ENCODE peak calls at places on chromosomes 12 and 14, in four cellular contexts. Y, Z, I and K are unnamed samples.

GRCh38 chr14:55097894-55098560 is 31.0 kb upstream of the LGALS3 start:
- DNase-seq in Y (no peak), Z (no peak), I (no peak), K (peak; percentile 63)

GRCh38 chr12:109531411-109531810 is 41.9 kb downstream of the MMAB start:
- DNase-seq in Y (no peak), Z (no peak), I (no peak), K (no peak)

GRCh38 chr12:46484396-46485061 is 112.0 kb upstream of the SLC38A2 start:
- DNase-seq in Y (no peak), Z (no peak), I (no peak), K (no peak)

GRCh38 chr14:89753828-89754439 is 200.6 kb downstream of the EFCAB11 start:
- DNase-seq in Y (no peak), Z (no peak), I (no peak), K (no peak)

GRCh38 chr12:18428416-18428815 is 167.1 kb downstream of the PIK3C2G start:
- DNase-seq in Y (no peak), Z (no peak), I (no peak), K (no peak)

GRCh38 chr14:76967788-76968187 is 60.7 kb downstream of the IRF2BPL start:
- DNase-seq in Y (no peak), Z (no peak), I (no peak), K (no peak)

GRCh38 chr14:93527076-93527692 is 96.4 kb downstream of the UNC79 start:
- DNase-seq in Y (no peak), Z (no peak), I (no peak), K (no peak)

GRCh38 chr12:62581288-62582064 is 114.8 kb downstream of the MON2 start:
- DNase-seq in Y (no peak), Z (peak; percentile 42), I (no peak), K (peak; percentile 31)

GRCh38 chr12:42372154-42372791 is 46.3 kb downstream of the PPHLN1 start:
- DNase-seq in Y (peak; percentile 49), Z (peak; percentile 73), I (no peak), K (peak; percentile 21)

GRCh38 chr14:43579743-43580142 is 927.3 kb downstream of the FSCB start:
- DNase-seq in Y (no peak), Z (no peak), I (no peak), K (no peak)

GRCh38 chr12:48980389-48980952 is 2.3 kb downstream of the WNT1 start:
- DNase-seq in Y (no peak), Z (no peak), I (no peak), K (no peak)

GRCh38 chr14:99773496-99774203 is 19.6 kb upstream of the EML1 start:
- DNase-seq in Y (no peak), Z (no peak), I (no peak), K (no peak)

GRCh38 chr12:41151789-41152188 is 36.3 kb upstream of the PDZRN4 start:
- DNase-seq in Y (no peak), Z (no peak), I (no peak), K (no peak)

GRCh38 chr12:112589275-112589674 is 170.5 kb downstream of the PTPN11 start:
- DNase-seq in Y (no peak), Z (no peak), I (no peak), K (no peak)

GRCh38 chr12:132236129-132236929 is 92.1 kb downstream of the NOC4L start:
- DNase-seq in Y (no peak), Z (no peak), I (no peak), K (no peak)

GRCh38 chr12:76018111-76018510 is 13.5 kb downstream of the PHLDA1 start:
- DNase-seq in Y (no peak), Z (no peak), I (no peak), K (peak; percentile 48)

GRCh38 chr12:40819427-40820108 is 127.3 kb downstream of the CNTN1 start:
- DNase-seq in Y (peak; percentile 9), Z (peak; percentile 53), I (no peak), K (no peak)

GRCh38 chr14:49955013-49955412 is 62.1 kb downstream of the ARF6 start:
- DNase-seq in Y (no peak), Z (no peak), I (no peak), K (no peak)

GRCh38 chr12:51926718-51927117 is 19.4 kb downstream of the ACVRL1 start:
- DNase-seq in Y (peak; percentile 49), Z (no peak), I (peak; percentile 17), K (no peak)

GRCh38 chr12:114483996-114484395 is 78.1 kb upstream of the TBX5 start:
- DNase-seq in Y (no peak), Z (no peak), I (no peak), K (no peak)

GRCh38 chr14:101017209-101017608 is 113.7 kb upstream of the RTL1 start:
- DNase-seq in Y (peak; percentile 0), Z (no peak), I (no peak), K (no peak)